ENCODE peak calls at places on chromosomes 13 and 19, in seven cellular contexts. One of them, this sample, is unnamed.

GRCh38 chr19:6963937-6964336 is 57.3 kb downstream of the MBD3L2B start:
- DNase-seq in omental fat pad: no peak
- DNase-seq in A549: no peak
- DNase-seq in endothelial cell: no peak
- DNase-seq in cardiac fibroblast: no peak
- DNase-seq in colonic mucosa: no peak
- DNase-seq in fibroblast of lung: no peak
- DNase-seq in this sample: no peak

GRCh38 chr13:52701728-52702480 is 37.7 kb downstream of the CNMD start:
- DNase-seq in omental fat pad: no peak
- DNase-seq in A549: no peak
- DNase-seq in endothelial cell: no peak
- DNase-seq in cardiac fibroblast: no peak
- DNase-seq in colonic mucosa: no peak
- DNase-seq in fibroblast of lung: no peak
- DNase-seq in this sample: no peak

GRCh38 chr13:105177265-105177900 is 1358.1 kb downstream of the EFNB2 start:
- DNase-seq in omental fat pad: no peak
- DNase-seq in A549: no peak
- DNase-seq in endothelial cell: no peak
- DNase-seq in cardiac fibroblast: no peak
- DNase-seq in colonic mucosa: no peak
- DNase-seq in fibroblast of lung: no peak
- DNase-seq in this sample: no peak

GRCh38 chr13:27177852-27178251 is 6.2 kb upstream of the USP12 start:
- DNase-seq in omental fat pad: no peak
- DNase-seq in A549: no peak
- DNase-seq in endothelial cell: no peak
- DNase-seq in cardiac fibroblast: no peak
- DNase-seq in colonic mucosa: peak; percentile 25
- DNase-seq in fibroblast of lung: no peak
- DNase-seq in this sample: no peak

GRCh38 chr19:9674669-9675357 is at the start of gene ZNF562:
- DNase-seq in omental fat pad: peak; percentile 64
- DNase-seq in A549: peak; percentile 92
- DNase-seq in endothelial cell: peak; percentile 81
- DNase-seq in cardiac fibroblast: peak; percentile 93
- DNase-seq in colonic mucosa: peak; percentile 91
- DNase-seq in fibroblast of lung: peak; percentile 91
- DNase-seq in this sample: peak; percentile 83

GRCh38 chr19:42282036-42282762 is 13.1 kb downstream of the CIC start:
- DNase-seq in omental fat pad: no peak
- DNase-seq in A549: no peak
- DNase-seq in endothelial cell: no peak
- DNase-seq in cardiac fibroblast: peak; percentile 28
- DNase-seq in colonic mucosa: no peak
- DNase-seq in fibroblast of lung: peak; percentile 36
- DNase-seq in this sample: no peak

GRCh38 chr19:55210120-55210493 is 806 bp upstream of the PTPRH start:
- DNase-seq in omental fat pad: no peak
- DNase-seq in A549: peak; percentile 96
- DNase-seq in endothelial cell: no peak
- DNase-seq in cardiac fibroblast: peak; percentile 96
- DNase-seq in colonic mucosa: no peak
- DNase-seq in fibroblast of lung: peak; percentile 94
- DNase-seq in this sample: peak; percentile 75

GRCh38 chr19:54478677-54479266 is 5.7 kb upstream of the CDC42EP5 start:
- DNase-seq in omental fat pad: no peak
- DNase-seq in A549: peak; percentile 73
- DNase-seq in endothelial cell: peak; percentile 50
- DNase-seq in cardiac fibroblast: peak; percentile 63
- DNase-seq in colonic mucosa: no peak
- DNase-seq in fibroblast of lung: peak; percentile 54
- DNase-seq in this sample: peak; percentile 57

GRCh38 chr13:34964558-34964957 is 22.5 kb downstream of the NBEA start:
- DNase-seq in omental fat pad: no peak
- DNase-seq in A549: no peak
- DNase-seq in endothelial cell: no peak
- DNase-seq in cardiac fibroblast: no peak
- DNase-seq in colonic mucosa: no peak
- DNase-seq in fibroblast of lung: no peak
- DNase-seq in this sample: no peak

GRCh38 chr19:56942749-56943148 is 102.2 kb upstream of the PEG3 start:
- DNase-seq in omental fat pad: no peak
- DNase-seq in A549: no peak
- DNase-seq in endothelial cell: peak; percentile 26
- DNase-seq in cardiac fibroblast: no peak
- DNase-seq in colonic mucosa: peak; percentile 19
- DNase-seq in fibroblast of lung: no peak
- DNase-seq in this sample: no peak

GRCh38 chr13:61413572-61413971 is 2.1 kb downstream of the PCDH20 start:
- DNase-seq in omental fat pad: no peak
- DNase-seq in A549: no peak
- DNase-seq in endothelial cell: peak; percentile 18
- DNase-seq in cardiac fibroblast: no peak
- DNase-seq in colonic mucosa: no peak
- DNase-seq in fibroblast of lung: no peak
- DNase-seq in this sample: no peak

GRCh38 chr19:1967087-1967608 is 26.2 kb downstream of the CSNK1G2 start:
- DNase-seq in omental fat pad: no peak
- DNase-seq in A549: no peak
- DNase-seq in endothelial cell: no peak
- DNase-seq in cardiac fibroblast: no peak
- DNase-seq in colonic mucosa: no peak
- DNase-seq in fibroblast of lung: no peak
- DNase-seq in this sample: no peak

GRCh38 chr13:79459906-79460305 is 21.0 kb upstream of the NDFIP2 start:
- DNase-seq in omental fat pad: no peak
- DNase-seq in A549: no peak
- DNase-seq in endothelial cell: no peak
- DNase-seq in cardiac fibroblast: no peak
- DNase-seq in colonic mucosa: no peak
- DNase-seq in fibroblast of lung: no peak
- DNase-seq in this sample: no peak

GRCh38 chr13:21898461-21898860 is 227.6 kb downstream of the FGF9 start:
- DNase-seq in omental fat pad: no peak
- DNase-seq in A549: no peak
- DNase-seq in endothelial cell: no peak
- DNase-seq in cardiac fibroblast: no peak
- DNase-seq in colonic mucosa: no peak
- DNase-seq in fibroblast of lung: no peak
- DNase-seq in this sample: no peak

GRCh38 chr19:15479391-15480345 is at the start of gene PGLYRP2:
- DNase-seq in omental fat pad: no peak
- DNase-seq in A549: peak; percentile 32
- DNase-seq in endothelial cell: no peak
- DNase-seq in cardiac fibroblast: no peak
- DNase-seq in colonic mucosa: no peak
- DNase-seq in fibroblast of lung: no peak
- DNase-seq in this sample: peak; percentile 42

GRCh38 chr13:40619479-40619814 is 47.0 kb downstream of the FOXO1 start:
- DNase-seq in omental fat pad: no peak
- DNase-seq in A549: no peak
- DNase-seq in endothelial cell: no peak
- DNase-seq in cardiac fibroblast: no peak
- DNase-seq in colonic mucosa: no peak
- DNase-seq in fibroblast of lung: peak; percentile 26
- DNase-seq in this sample: no peak

GRCh38 chr13:43129021-43129420 is 105.6 kb downstream of the DNAJC15 start:
- DNase-seq in omental fat pad: no peak
- DNase-seq in A549: no peak
- DNase-seq in endothelial cell: no peak
- DNase-seq in cardiac fibroblast: no peak
- DNase-seq in colonic mucosa: no peak
- DNase-seq in fibroblast of lung: no peak
- DNase-seq in this sample: no peak

GRCh38 chr13:105735269-105735668 is 800.2 kb downstream of the EFNB2 start:
- DNase-seq in omental fat pad: no peak
- DNase-seq in A549: no peak
- DNase-seq in endothelial cell: no peak
- DNase-seq in cardiac fibroblast: no peak
- DNase-seq in colonic mucosa: no peak
- DNase-seq in fibroblast of lung: no peak
- DNase-seq in this sample: no peak

GRCh38 chr13:106475852-106476251 is 59.6 kb downstream of the EFNB2 start:
- DNase-seq in omental fat pad: no peak
- DNase-seq in A549: no peak
- DNase-seq in endothelial cell: no peak
- DNase-seq in cardiac fibroblast: no peak
- DNase-seq in colonic mucosa: no peak
- DNase-seq in fibroblast of lung: no peak
- DNase-seq in this sample: peak; percentile 14

GRCh38 chr19:32550666-32551065 is 30.3 kb upstream of the PDCD5 start:
- DNase-seq in omental fat pad: no peak
- DNase-seq in A549: no peak
- DNase-seq in endothelial cell: no peak
- DNase-seq in cardiac fibroblast: no peak
- DNase-seq in colonic mucosa: no peak
- DNase-seq in fibroblast of lung: no peak
- DNase-seq in this sample: no peak

GRCh38 chr19:944663-945241 is 18.9 kb downstream of the ARID3A start:
- DNase-seq in omental fat pad: no peak
- DNase-seq in A549: no peak
- DNase-seq in endothelial cell: no peak
- DNase-seq in cardiac fibroblast: no peak
- DNase-seq in colonic mucosa: no peak
- DNase-seq in fibroblast of lung: no peak
- DNase-seq in this sample: peak; percentile 59

GRCh38 chr13:25699600-25699999 is 327.8 kb downstream of the ATP8A2 start:
- DNase-seq in omental fat pad: no peak
- DNase-seq in A549: no peak
- DNase-seq in endothelial cell: no peak
- DNase-seq in cardiac fibroblast: no peak
- DNase-seq in colonic mucosa: no peak
- DNase-seq in fibroblast of lung: no peak
- DNase-seq in this sample: no peak

GRCh38 chr13:98147521-98147920 is 4.6 kb downstream of the FARP1 start:
- DNase-seq in omental fat pad: no peak
- DNase-seq in A549: no peak
- DNase-seq in endothelial cell: no peak
- DNase-seq in cardiac fibroblast: no peak
- DNase-seq in colonic mucosa: no peak
- DNase-seq in fibroblast of lung: no peak
- DNase-seq in this sample: no peak
- TF ChIP-seq CTCF in omental fat pad: no peak
- TF ChIP-seq CTCF in A549: no peak
- TF ChIP-seq CTCF in endothelial cell: no peak
- TF ChIP-seq CTCF in cardiac fibroblast: peak; percentile 4
- TF ChIP-seq CTCF in colonic mucosa: no peak
- TF ChIP-seq CTCF in fibroblast of lung: no peak
- TF ChIP-seq CTCF in this sample: no peak

GRCh38 chr13:19155321-19155861 is 26.2 kb downstream of the TUBA3C start:
- DNase-seq in omental fat pad: no peak
- DNase-seq in A549: no peak
- DNase-seq in endothelial cell: no peak
- DNase-seq in cardiac fibroblast: no peak
- DNase-seq in colonic mucosa: no peak
- DNase-seq in fibroblast of lung: no peak
- DNase-seq in this sample: no peak

GRCh38 chr13:19154843-19155242 is 26.8 kb downstream of the TUBA3C start:
- DNase-seq in omental fat pad: no peak
- DNase-seq in A549: no peak
- DNase-seq in endothelial cell: no peak
- DNase-seq in cardiac fibroblast: no peak
- DNase-seq in colonic mucosa: no peak
- DNase-seq in fibroblast of lung: no peak
- DNase-seq in this sample: no peak

GRCh38 chr13:19151581-19152263 is 29.9 kb downstream of the TUBA3C start:
- DNase-seq in omental fat pad: no peak
- DNase-seq in A549: no peak
- DNase-seq in endothelial cell: no peak
- DNase-seq in cardiac fibroblast: no peak
- DNase-seq in colonic mucosa: no peak
- DNase-seq in fibroblast of lung: no peak
- DNase-seq in this sample: no peak

GRCh38 chr13:19152403-19152802 is 29.2 kb downstream of the TUBA3C start:
- DNase-seq in omental fat pad: no peak
- DNase-seq in A549: no peak
- DNase-seq in endothelial cell: no peak
- DNase-seq in cardiac fibroblast: no peak
- DNase-seq in colonic mucosa: no peak
- DNase-seq in fibroblast of lung: no peak
- DNase-seq in this sample: no peak

GRCh38 chr13:19153782-19154450 is 27.7 kb downstream of the TUBA3C start:
- DNase-seq in omental fat pad: no peak
- DNase-seq in A549: peak; percentile 11
- DNase-seq in endothelial cell: no peak
- DNase-seq in cardiac fibroblast: no peak
- DNase-seq in colonic mucosa: no peak
- DNase-seq in fibroblast of lung: no peak
- DNase-seq in this sample: no peak
- TF ChIP-seq CTCF in omental fat pad: no peak
- TF ChIP-seq CTCF in A549: no peak
- TF ChIP-seq CTCF in endothelial cell: no peak
- TF ChIP-seq CTCF in cardiac fibroblast: no peak
- TF ChIP-seq CTCF in colonic mucosa: no peak
- TF ChIP-seq CTCF in fibroblast of lung: no peak
- TF ChIP-seq CTCF in this sample: no peak

GRCh38 chr13:113458218-113459065 is 5.2 kb upstream of the ADPRHL1 start:
- DNase-seq in omental fat pad: no peak
- DNase-seq in A549: peak; percentile 21
- DNase-seq in endothelial cell: peak; percentile 56
- DNase-seq in cardiac fibroblast: no peak
- DNase-seq in colonic mucosa: no peak
- DNase-seq in fibroblast of lung: peak; percentile 72
- DNase-seq in this sample: no peak

GRCh38 chr13:113455384-113455783 is 2.1 kb upstream of the ADPRHL1 start:
- DNase-seq in omental fat pad: no peak
- DNase-seq in A549: no peak
- DNase-seq in endothelial cell: no peak
- DNase-seq in cardiac fibroblast: no peak
- DNase-seq in colonic mucosa: no peak
- DNase-seq in fibroblast of lung: no peak
- DNase-seq in this sample: no peak

GRCh38 chr13:113454936-113455335 is 1.6 kb upstream of the ADPRHL1 start:
- DNase-seq in omental fat pad: no peak
- DNase-seq in A549: no peak
- DNase-seq in endothelial cell: no peak
- DNase-seq in cardiac fibroblast: no peak
- DNase-seq in colonic mucosa: no peak
- DNase-seq in fibroblast of lung: no peak
- DNase-seq in this sample: no peak

GRCh38 chr13:113456116-113456702 is 2.9 kb upstream of the ADPRHL1 start:
- DNase-seq in omental fat pad: no peak
- DNase-seq in A549: no peak
- DNase-seq in endothelial cell: no peak
- DNase-seq in cardiac fibroblast: no peak
- DNase-seq in colonic mucosa: no peak
- DNase-seq in fibroblast of lung: no peak
- DNase-seq in this sample: no peak

GRCh38 chr13:113457510-113457909 is 4.2 kb upstream of the ADPRHL1 start:
- DNase-seq in omental fat pad: no peak
- DNase-seq in A549: no peak
- DNase-seq in endothelial cell: no peak
- DNase-seq in cardiac fibroblast: no peak
- DNase-seq in colonic mucosa: no peak
- DNase-seq in fibroblast of lung: peak; percentile 19
- DNase-seq in this sample: no peak
- TF ChIP-seq CTCF in omental fat pad: no peak
- TF ChIP-seq CTCF in A549: no peak
- TF ChIP-seq CTCF in endothelial cell: no peak
- TF ChIP-seq CTCF in cardiac fibroblast: no peak
- TF ChIP-seq CTCF in colonic mucosa: no peak
- TF ChIP-seq CTCF in fibroblast of lung: no peak
- TF ChIP-seq CTCF in this sample: no peak

GRCh38 chr19:47322048-47322447 is 9.9 kb upstream of the C5AR2 start:
- DNase-seq in omental fat pad: no peak
- DNase-seq in A549: no peak
- DNase-seq in endothelial cell: no peak
- DNase-seq in cardiac fibroblast: no peak
- DNase-seq in colonic mucosa: no peak
- DNase-seq in fibroblast of lung: no peak
- DNase-seq in this sample: no peak
- TF ChIP-seq CTCF in omental fat pad: no peak
- TF ChIP-seq CTCF in A549: no peak
- TF ChIP-seq CTCF in endothelial cell: no peak
- TF ChIP-seq CTCF in cardiac fibroblast: no peak
- TF ChIP-seq CTCF in colonic mucosa: no peak
- TF ChIP-seq CTCF in fibroblast of lung: no peak
- TF ChIP-seq CTCF in this sample: no peak

This sample was measured in Calu3.